ENCODE peak calls at places on chromosomes 13 and 19, in five cellular contexts. Q, U, V, K and O are unnamed samples.

GRCh38 chr13:48094404-48094780 is 512 bp downstream of the MED4 start:
- DNase-seq in Q (peak), U (peak), V (no peak), K (peak), O (peak)

GRCh38 chr19:40721140-40721486 is 4.2 kb downstream of the ITPKC start:
- DNase-seq in Q (no peak), U (no peak), V (no peak), K (no peak), O (peak)

GRCh38 chr19:39411006-39411831 is 1.2 kb upstream of the PLEKHG2 start:
- DNase-seq in Q (no peak), U (peak), V (no peak), K (peak), O (peak)

GRCh38 chr19:22882797-22883196 is 50.7 kb downstream of the ZNF723 start:
- DNase-seq in Q (peak), U (peak), V (peak), K (peak), O (peak)

GRCh38 chr13:109870281-109871017 is 84.1 kb upstream of the IRS2 start:
- DNase-seq in Q (no peak), U (no peak), V (no peak), K (no peak), O (no peak)

GRCh38 chr19:58364127-58364526 is 1.6 kb upstream of the ZNF497 start:
- DNase-seq in Q (no peak), U (no peak), V (no peak), K (no peak), O (no peak)

GRCh38 chr13:87680298-87680697 is 9.1 kb downstream of the SLITRK5 start:
- DNase-seq in Q (no peak), U (peak), V (no peak), K (no peak), O (no peak)

GRCh38 chr13:35191883-35192282 is 249.8 kb downstream of the NBEA start:
- DNase-seq in Q (no peak), U (no peak), V (peak), K (no peak), O (peak)

GRCh38 chr19:1851581-1852293 is 3.5 kb upstream of the REXO1 start:
- DNase-seq in Q (peak), U (no peak), V (no peak), K (no peak), O (no peak)

GRCh38 chr19:1608414-1609391 is 3.4 kb upstream of the UQCR11 start:
- DNase-seq in Q (peak), U (no peak), V (no peak), K (no peak), O (peak)

GRCh38 chr13:102978168-102978567 is 88.0 kb downstream of the SLC10A2 start:
- DNase-seq in Q (no peak), U (no peak), V (no peak), K (peak), O (peak)

GRCh38 chr13:47798194-47798593 is 202.9 kb downstream of the SUCLA2 start:
- DNase-seq in Q (no peak), U (peak), V (no peak), K (no peak), O (no peak)

GRCh38 chr13:113539176-113539575 is 45.4 kb upstream of the TFDP1 start:
- DNase-seq in Q (no peak), U (no peak), V (no peak), K (no peak), O (no peak)

GRCh38 chr13:99737456-99737855 is 234.1 kb downstream of the ZIC5 start:
- DNase-seq in Q (no peak), U (no peak), V (no peak), K (no peak), O (no peak)

GRCh38 chr13:35475131-35475959 is 1.1 kb downstream of the MAB21L1 start:
- DNase-seq in Q (peak), U (peak), V (no peak), K (peak), O (peak)

GRCh38 chr19:5434970-5435641 is 20.1 kb upstream of the ZNRF4 start:
- DNase-seq in Q (no peak), U (peak), V (peak), K (peak), O (peak)

GRCh38 chr13:84446972-84447700 is 564.9 kb upstream of the SLITRK1 start:
- DNase-seq in Q (peak), U (peak), V (no peak), K (peak), O (peak)

GRCh38 chr19:28905996-28906395 is 307.0 kb downstream of the UQCRFS1 start:
- DNase-seq in Q (no peak), U (no peak), V (no peak), K (peak), O (peak)

GRCh38 chr19:50639121-50640112 is at the start of gene SYT3:
- DNase-seq in Q (peak), U (no peak), V (no peak), K (peak), O (peak)

GRCh38 chr13:36685912-36686311 is 12.1 kb downstream of the SERTM1 start:
- DNase-seq in Q (no peak), U (peak), V (no peak), K (peak), O (peak)

GRCh38 chr13:52156724-52157251 is 2.6 kb downstream of the NEK3 start:
- DNase-seq in Q (peak), U (no peak), V (no peak), K (peak), O (peak)

GRCh38 chr19:8537099-8537498 is 23.1 kb upstream of the ZNF414 start:
- DNase-seq in Q (no peak), U (no peak), V (no peak), K (no peak), O (no peak)

GRCh38 chr13:44396963-44397580 is 23.4 kb downstream of the SERP2 start:
- DNase-seq in Q (no peak), U (no peak), V (no peak), K (peak), O (peak)

GRCh38 chr19:39471756-39472536 is 8.7 kb upstream of the TIMM50 start:
- DNase-seq in Q (no peak), U (no peak), V (no peak), K (no peak), O (no peak)

GRCh38 chr19:12984143-12984627 is 11.1 kb upstream of the NFIX start:
- DNase-seq in Q (no peak), U (no peak), V (no peak), K (no peak), O (no peak)
- H3K4me3 ChIP-seq in Q (no peak), U (no peak), V (no peak), K (no peak), O (no peak)

GRCh38 chr19:10433131-10433536 is 12.8 kb downstream of the PDE4A start:
- DNase-seq in Q (no peak), U (no peak), V (no peak), K (no peak), O (no peak)

GRCh38 chr19:10430505-10431253 is 10.3 kb downstream of the PDE4A start:
- DNase-seq in Q (peak), U (no peak), V (no peak), K (peak), O (peak)

GRCh38 chr19:10431943-10432735 is 11.8 kb downstream of the PDE4A start:
- DNase-seq in Q (peak), U (no peak), V (no peak), K (peak), O (no peak)

GRCh38 chr19:10431254-10431942 is 11.1 kb downstream of the PDE4A start:
- DNase-seq in Q (peak), U (no peak), V (no peak), K (no peak), O (no peak)

DNA sequence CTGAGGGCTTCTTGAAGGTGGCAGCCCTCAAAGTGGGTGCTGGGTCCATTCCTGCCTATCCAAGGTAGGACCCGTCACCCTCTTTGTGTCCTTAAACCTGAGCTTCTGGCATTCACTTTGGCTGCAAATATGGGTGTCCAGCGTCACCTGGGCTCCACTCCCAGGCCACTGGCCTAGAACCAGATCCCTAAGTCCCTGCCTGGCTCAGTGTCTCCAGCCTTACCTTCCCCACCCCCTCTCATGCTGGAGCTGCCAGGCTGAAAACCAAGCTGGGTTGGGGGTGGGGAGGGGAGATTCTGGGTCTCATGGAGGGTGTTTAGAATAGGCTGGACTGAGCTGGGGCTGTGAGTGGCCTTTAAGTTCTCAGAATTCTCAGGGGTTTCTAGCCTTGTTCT is 12.4 kb downstream of the PDE4A start:
- DNase-seq in Q (peak), U (no peak), V (no peak), K (no peak), O (no peak)
- H3K4me3 ChIP-seq in Q (peak), U (no peak), V (peak), K (peak), O (peak)

DNA sequence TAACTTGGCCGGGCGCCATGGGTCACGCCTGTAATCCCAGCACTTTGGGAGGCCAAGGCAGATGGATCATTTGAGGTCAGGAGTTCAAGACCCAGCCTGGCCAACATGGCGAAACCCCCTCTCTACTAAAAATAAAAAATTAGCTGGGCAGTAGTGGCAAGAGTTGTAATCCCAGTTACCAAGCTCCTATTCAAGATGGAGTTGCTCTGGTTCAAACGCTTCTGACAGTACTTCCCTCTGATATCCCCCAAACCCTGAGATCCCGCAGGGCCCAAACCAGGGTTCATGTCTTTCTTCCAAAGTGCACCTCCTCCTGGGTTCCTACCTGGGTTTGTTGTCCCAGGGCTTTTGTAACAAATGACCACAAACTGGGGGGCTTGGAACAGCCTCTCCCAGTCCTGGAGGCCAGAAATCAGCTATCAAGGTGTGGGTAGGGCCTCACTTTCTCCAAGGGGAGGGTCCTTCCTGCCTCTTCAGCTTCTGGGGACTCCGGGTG is 13.7 kb downstream of the CELF5 start:
- DNase-seq in Q (no peak), U (no peak), V (no peak), K (no peak), O (no peak)
- H3K4me3 ChIP-seq in Q (no peak), U (no peak), V (no peak), K (no peak), O (no peak)

GRCh38 chr19:6719992-6720368 is 470 bp downstream of the C3 start:
- DNase-seq in Q (no peak), U (no peak), V (no peak), K (no peak), O (no peak)
- H3K4me3 ChIP-seq in Q (no peak), U (no peak), V (no peak), K (peak), O (no peak)